ENCODE peak calls at places on chromosomes 2 and 18, in eight cellular contexts. A is GM23338, C is fibroblast of mammary gland, W is lower lobe of right lung, X is pancreas, U is mesendoderm, L is PC-9, J is AG10803. K is an unnamed sample.

GRCh38 chr18:29218101-29218500 is 1041.2 kb upstream of the CDH2 start:
- DNase-seq in C (peak; percentile 33), L (no peak), W (no peak), A (no peak), X (no peak), J (peak; percentile 17), U (no peak), K (no peak)

GRCh38 chr2:138421971-138422335 is 79.6 kb upstream of the SPOPL start:
- DNase-seq in J (peak; percentile 83), W (no peak), A (no peak), C (peak; percentile 74), L (peak; percentile 27), U (peak; percentile 76), X (no peak), K (no peak)

GRCh38 chr2:160917850-160918249 is 242.4 kb upstream of the TANK start:
- DNase-seq in C (peak; percentile 19), W (no peak), A (no peak), X (no peak), U (no peak), J (peak; percentile 42), L (no peak), K (no peak)

GRCh38 chr18:61735564-61736102 is 157.2 kb downstream of the RNF152 start:
- DNase-seq in J (no peak), C (no peak), X (peak; percentile 41), A (no peak), W (no peak), U (no peak), L (no peak), K (no peak)

GRCh38 chr2:60527762-60528161 is 25.7 kb downstream of the BCL11A start:
- DNase-seq in C (peak; percentile 5), L (no peak), A (no peak), X (no peak), W (no peak), U (no peak), J (peak; percentile 91), K (no peak)

GRCh38 chr2:218166791-218167190 is at the start of gene CXCR1:
- DNase-seq in A (no peak), L (no peak), C (no peak), X (no peak), W (no peak), J (no peak), U (no peak), K (no peak)

GRCh38 chr2:176473177-176473576 is 203.9 kb downstream of the MTX2 start:
- DNase-seq in L (peak; percentile 29), C (peak; percentile 58), U (no peak), A (no peak), X (no peak), W (no peak), J (peak; percentile 55), K (no peak)

GRCh38 chr2:85538507-85539360 is at the start of gene MAT2A:
- DNase-seq in L (peak; percentile 91), J (peak; percentile 91), C (peak; percentile 89), X (peak; percentile 95), U (peak; percentile 97), A (peak; percentile 96), W (peak; percentile 95), K (no peak)

GRCh38 chr2:230269715-230270114 is 44.2 kb downstream of the SP140 start:
- DNase-seq in X (no peak), A (no peak), C (no peak), W (no peak), U (no peak), J (no peak), L (no peak), K (no peak)

DNA sequence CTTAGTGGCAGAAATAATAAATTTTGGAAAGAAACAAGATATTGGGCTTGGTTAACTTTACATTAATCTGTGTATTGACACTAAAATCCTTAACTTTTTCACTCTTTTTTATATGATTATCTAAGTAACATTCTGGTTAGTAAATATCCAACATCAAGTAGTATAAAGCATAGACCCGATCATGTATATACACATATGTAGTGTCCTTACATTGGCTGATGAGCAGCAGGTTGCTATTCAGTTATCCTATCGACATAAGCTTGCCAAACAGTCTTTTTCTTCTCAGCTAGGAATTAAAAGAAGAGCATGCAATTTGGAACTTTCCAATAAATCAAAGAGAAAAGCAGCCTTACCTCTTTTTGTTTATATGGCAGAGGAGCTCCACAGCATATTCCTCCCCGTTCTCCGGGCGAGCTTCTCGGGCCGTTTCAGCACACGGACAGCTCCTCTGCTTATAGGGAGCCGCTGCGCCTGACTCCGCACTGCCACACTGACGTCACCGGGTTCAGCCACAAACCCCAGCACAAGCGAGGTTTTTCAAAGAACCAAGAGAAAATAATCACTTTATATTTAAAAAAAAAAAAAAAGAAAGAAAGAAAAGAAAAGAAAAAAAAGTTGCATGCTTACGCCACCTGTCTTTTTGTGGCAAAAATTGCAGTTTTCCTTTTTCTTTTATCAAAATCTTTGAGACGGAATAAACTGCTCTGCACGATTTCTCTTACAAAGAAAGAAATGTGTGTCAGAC is at the start of gene SCG2:
- DNase-seq in J (peak; percentile 85), U (peak; percentile 78), A (peak; percentile 90), X (peak; percentile 65), W (peak; percentile 71), L (peak; percentile 81), C (peak; percentile 91), K (peak; percentile 10)
- H3K4me3 ChIP-seq in J (peak within 1 kb of the TSS; percentile 7), U (no peak within 1 kb of the TSS), A (no peak within 1 kb of the TSS), X (no peak within 1 kb of the TSS), W (no peak within 1 kb of the TSS), L (peak within 1 kb of the TSS; percentile 29), C (no peak within 1 kb of the TSS), K (no peak within 1 kb of the TSS)

DNA sequence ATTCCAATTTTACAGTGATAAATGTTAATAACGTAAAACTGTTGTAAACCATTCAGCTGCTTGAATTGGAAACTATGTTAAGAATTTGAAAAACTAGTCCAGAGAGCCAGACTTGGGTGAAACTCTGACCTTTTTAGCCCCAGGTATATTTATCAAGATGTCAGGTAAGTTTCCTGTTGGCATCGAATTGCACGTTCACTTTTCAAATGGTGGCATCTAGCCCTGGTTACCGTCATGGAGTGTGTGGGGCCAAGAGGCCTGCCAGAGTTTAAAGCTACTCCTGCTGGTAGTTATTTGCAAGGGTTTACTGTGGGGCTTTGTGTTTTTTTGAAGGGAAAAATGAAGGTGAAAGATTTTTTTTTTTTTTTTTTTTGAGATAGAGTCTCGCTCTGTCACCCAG is 109.9 kb downstream of the WDSUB1 start:
- DNase-seq in X (peak; percentile 50), L (peak; percentile 64), W (no peak), J (no peak), U (no peak), C (no peak), A (no peak), K (peak; percentile 17)
- H3K4me3 ChIP-seq in X (no peak overlapping the region), L (no peak overlapping the region), W (no peak overlapping the region), J (no peak overlapping the region), U (no peak overlapping the region), C (no peak overlapping the region), A (no peak overlapping the region), K (no peak overlapping the region)

DNA sequence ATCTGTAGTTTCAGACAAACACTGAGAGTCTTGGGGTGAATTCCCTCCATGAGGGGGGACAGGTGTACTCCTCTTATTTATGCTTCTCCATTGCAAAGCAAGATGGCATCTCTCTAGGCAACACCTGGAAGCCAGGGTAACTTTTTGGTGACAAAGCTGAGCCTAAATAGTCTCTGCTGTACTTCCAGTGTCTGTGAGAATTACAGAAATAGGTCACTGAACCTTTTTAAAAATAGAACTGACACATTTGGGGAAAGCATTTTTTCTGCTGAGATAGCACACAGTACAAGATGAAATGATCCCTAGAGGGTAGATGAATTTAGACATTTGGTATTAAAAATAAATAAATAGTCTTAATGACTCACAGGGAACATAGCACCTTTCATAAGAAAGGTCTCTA is 71.7 kb upstream of the SP3 start:
- DNase-seq in X (no peak), A (no peak), W (no peak), L (no peak), J (no peak), U (no peak), C (no peak), K (no peak)
- H3K4me3 ChIP-seq in X (no peak overlapping the region), A (no peak overlapping the region), W (no peak overlapping the region), L (no peak overlapping the region), J (no peak overlapping the region), U (no peak overlapping the region), C (no peak overlapping the region), K (no peak overlapping the region)

GRCh38 chr2:25566694-25567093 is 106.7 kb downstream of the DTNB start:
- DNase-seq in L (no peak), W (no peak), X (no peak), C (peak; percentile 40), U (no peak), J (peak; percentile 9), A (no peak), K (no peak)

GRCh38 chr2:25567406-25567805 is 106.0 kb downstream of the DTNB start:
- DNase-seq in L (peak; percentile 9), J (peak; percentile 62), X (no peak), A (peak; percentile 33), U (peak; percentile 45), C (peak; percentile 60), W (no peak), K (no peak)

GRCh38 chr2:25561136-25561850 is 112.1 kb downstream of the DTNB start:
- DNase-seq in U (no peak), C (no peak), A (no peak), J (no peak), W (no peak), L (no peak), X (no peak), K (no peak)

GRCh38 chr2:25570161-25570840 is 103.1 kb downstream of the DTNB start:
- DNase-seq in L (no peak), A (no peak), J (peak; percentile 59), X (no peak), W (no peak), C (peak; percentile 66), U (no peak), K (peak; percentile 44)

GRCh38 chr2:25566094-25566493 is 107.3 kb downstream of the DTNB start:
- DNase-seq in A (no peak), L (no peak), C (no peak), X (no peak), W (no peak), J (no peak), U (peak; percentile 52), K (no peak)
- H3K4me3 ChIP-seq in A (no peak overlapping the region), L (no peak overlapping the region), C (no peak overlapping the region), X (no peak overlapping the region), W (no peak overlapping the region), J (no peak overlapping the region), U (no peak overlapping the region), K (no peak overlapping the region)

GRCh38 chr2:219905640-219906039 is 278.2 kb downstream of the SLC4A3 start:
- DNase-seq in U (no peak), W (no peak), C (no peak), X (no peak), A (no peak), J (no peak), L (no peak), K (no peak)
- H3K4me3 ChIP-seq in U (no peak overlapping the region), W (no peak overlapping the region), C (no peak overlapping the region), X (no peak overlapping the region), A (no peak overlapping the region), J (no peak overlapping the region), L (no peak overlapping the region), K (no peak overlapping the region)

DNA sequence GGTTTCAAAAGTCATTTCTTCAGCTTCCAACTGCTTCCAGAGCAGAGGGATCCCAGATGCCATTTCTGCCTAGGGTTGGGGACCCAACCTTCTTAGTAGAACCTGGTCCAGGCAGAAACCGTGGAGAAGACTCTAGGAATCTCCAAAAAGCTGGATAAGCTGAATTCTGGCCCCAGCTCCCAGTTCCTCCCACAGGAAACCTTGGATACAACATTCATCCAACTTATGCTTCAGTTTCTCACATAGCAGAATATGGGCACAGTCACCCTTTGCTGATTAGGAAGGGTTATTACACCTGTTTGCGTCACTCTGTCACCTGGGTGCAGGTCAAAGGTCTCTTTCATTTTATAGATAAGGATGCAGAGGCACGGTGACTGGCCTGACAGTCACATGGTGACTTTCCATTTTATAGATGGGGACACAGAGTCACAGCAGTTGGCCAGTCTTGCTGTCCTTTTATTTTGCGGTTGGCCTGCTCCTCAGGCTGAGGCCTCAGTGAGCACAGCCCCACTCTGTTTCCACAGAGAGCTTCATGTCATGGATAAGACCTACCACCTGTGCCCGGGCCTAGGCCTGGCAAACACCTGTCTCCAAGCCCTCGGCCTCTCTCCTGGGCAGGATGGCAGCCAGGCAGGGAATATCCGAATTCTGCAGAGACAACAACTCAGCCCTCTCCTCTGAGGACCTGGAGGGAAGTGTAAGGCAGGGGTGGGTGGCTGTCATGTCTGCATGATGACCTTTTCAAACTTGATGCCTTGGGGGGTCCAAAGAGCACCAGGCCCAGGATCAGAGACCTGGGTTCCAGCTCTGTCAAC is 148.8 kb downstream of the SMAD7 start:
- DNase-seq in J (no peak), C (no peak), A (no peak), W (peak; percentile 12), L (no peak), U (no peak), X (no peak), K (no peak)
- H3K4me3 ChIP-seq in J (no peak overlapping the region), C (no peak overlapping the region), A (no peak overlapping the region), W (no peak overlapping the region), L (no peak overlapping the region), U (no peak overlapping the region), X (no peak overlapping the region), K (no peak overlapping the region)

K was measured in LNCaP clone FGC.